ENCODE peak calls at places on chromosomes 2 and 18, in seven cellular contexts. P, D, J, T, F, X and E are unnamed samples.

GRCh38 chr2:127094509-127095366 is 12.2 kb downstream of the BIN1 start:
- DNase-seq in P (peak; percentile 74), D (peak; percentile 51), J (peak; percentile 52), T (no peak), F (peak; percentile 68), X (no peak), E (no peak)

GRCh38 chr2:39772812-39773152 is 6.3 kb downstream of the THUMPD2 start:
- DNase-seq in P (no peak), D (no peak), J (no peak), T (no peak), F (no peak), X (no peak), E (no peak)

GRCh38 chr18:31667185-31667584 is 17.2 kb downstream of the B4GALT6 start:
- DNase-seq in P (no peak), D (peak; percentile 75), J (no peak), T (no peak), F (no peak), X (no peak), E (no peak)

GRCh38 chr18:49778826-49779465 is 34.4 kb downstream of the ACAA2 start:
- DNase-seq in P (no peak), D (peak; percentile 13), J (no peak), T (no peak), F (no peak), X (no peak), E (no peak)

GRCh38 chr2:42048318-42049251 is 764 bp downstream of the PKDCC start:
- DNase-seq in P (peak; percentile 69), D (peak; percentile 29), J (peak; percentile 54), T (no peak), F (peak; percentile 52), X (no peak), E (no peak)

GRCh38 chr2:7084601-7085000 is 167.4 kb downstream of the RNF144A start:
- DNase-seq in P (no peak), D (peak; percentile 35), J (no peak), T (no peak), F (no peak), X (no peak), E (no peak)

GRCh38 chr2:44456946-44457345 is 95.2 kb downstream of the CAMKMT start:
- DNase-seq in P (no peak), D (no peak), J (no peak), T (no peak), F (no peak), X (no peak), E (no peak)

GRCh38 chr18:48550101-48550729 is 11.4 kb downstream of the CTIF start:
- DNase-seq in P (no peak), D (no peak), J (no peak), T (no peak), F (no peak), X (no peak), E (no peak)

GRCh38 chr18:7157760-7158159 is 40.2 kb upstream of the LAMA1 start:
- DNase-seq in P (no peak), D (no peak), J (no peak), T (no peak), F (no peak), X (no peak), E (no peak)

DNA sequence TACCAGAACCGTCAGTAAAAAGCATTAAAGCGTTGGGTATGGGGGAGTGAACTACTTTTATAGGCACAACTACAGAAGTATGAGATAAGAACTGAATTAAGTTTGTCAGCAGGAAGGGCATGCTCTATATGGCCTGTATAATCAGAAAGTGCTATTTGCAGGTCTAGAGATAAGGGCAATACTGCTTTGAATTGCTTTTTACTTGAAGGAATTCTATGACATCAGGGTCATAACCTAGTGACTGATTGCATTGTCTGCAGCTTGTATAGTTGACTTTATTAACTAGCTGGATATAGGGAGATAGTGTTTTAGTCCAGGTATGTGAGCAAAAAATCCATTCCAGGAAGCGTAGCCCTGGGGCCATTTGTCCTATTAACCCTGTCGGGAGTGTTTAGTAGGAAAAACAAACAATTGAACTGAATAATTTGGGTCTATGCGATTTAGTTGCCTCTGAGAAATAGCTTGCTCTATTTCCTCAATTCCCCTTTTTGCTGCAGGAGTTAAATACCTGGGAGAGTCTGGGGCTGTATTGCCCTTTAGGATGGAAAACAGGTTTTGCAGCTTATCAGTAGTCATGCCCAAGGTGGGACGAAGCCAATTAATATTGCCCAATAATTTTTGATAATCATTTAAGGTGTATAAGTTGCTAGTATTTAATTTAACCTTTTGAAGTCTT is 30.0 kb downstream of the HTR2B start:
- DNase-seq in P (no peak), D (no peak), J (no peak), T (no peak), F (peak; percentile 52), X (no peak), E (no peak)
- H3K9me3 ChIP-seq in P (no peaks in the 10 kb centered on the region), D (no peaks in the 10 kb centered on the region), J (peaks cover 17% of the 10 kb centered on the region), T (no peaks in the 10 kb centered on the region), F (no peaks in the 10 kb centered on the region), X (no peaks in the 10 kb centered on the region), E (peaks cover 11% of the 10 kb centered on the region)

GRCh38 chr2:208248601-208249000 is 6.3 kb downstream of the IDH1 start:
- DNase-seq in P (no peak), D (no peak), J (no peak), T (no peak), F (no peak), X (no peak), E (no peak)

GRCh38 chr2:208249241-208249640 is 5.6 kb downstream of the IDH1 start:
- DNase-seq in P (no peak), D (peak; percentile 71), J (no peak), T (no peak), F (no peak), X (no peak), E (no peak)

GRCh38 chr2:208250401-208250800 is 4.5 kb downstream of the IDH1 start:
- DNase-seq in P (no peak), D (peak; percentile 27), J (no peak), T (no peak), F (no peak), X (no peak), E (no peak)

GRCh38 chr2:208252766-208253492 is 1.9 kb downstream of the IDH1 start:
- DNase-seq in P (no peak), D (peak; percentile 1), J (no peak), T (no peak), F (no peak), X (no peak), E (no peak)

GRCh38 chr2:208251098-208251497 is 3.8 kb downstream of the IDH1 start:
- DNase-seq in P (no peak), D (no peak), J (no peak), T (no peak), F (no peak), X (no peak), E (no peak)
- H3K4me3 ChIP-seq in P (no peak overlapping the region), D (no peak overlapping the region), J (no peak overlapping the region), T (no peak overlapping the region), F (no peak overlapping the region), X (no peak overlapping the region), E (no peak overlapping the region)

DNA sequence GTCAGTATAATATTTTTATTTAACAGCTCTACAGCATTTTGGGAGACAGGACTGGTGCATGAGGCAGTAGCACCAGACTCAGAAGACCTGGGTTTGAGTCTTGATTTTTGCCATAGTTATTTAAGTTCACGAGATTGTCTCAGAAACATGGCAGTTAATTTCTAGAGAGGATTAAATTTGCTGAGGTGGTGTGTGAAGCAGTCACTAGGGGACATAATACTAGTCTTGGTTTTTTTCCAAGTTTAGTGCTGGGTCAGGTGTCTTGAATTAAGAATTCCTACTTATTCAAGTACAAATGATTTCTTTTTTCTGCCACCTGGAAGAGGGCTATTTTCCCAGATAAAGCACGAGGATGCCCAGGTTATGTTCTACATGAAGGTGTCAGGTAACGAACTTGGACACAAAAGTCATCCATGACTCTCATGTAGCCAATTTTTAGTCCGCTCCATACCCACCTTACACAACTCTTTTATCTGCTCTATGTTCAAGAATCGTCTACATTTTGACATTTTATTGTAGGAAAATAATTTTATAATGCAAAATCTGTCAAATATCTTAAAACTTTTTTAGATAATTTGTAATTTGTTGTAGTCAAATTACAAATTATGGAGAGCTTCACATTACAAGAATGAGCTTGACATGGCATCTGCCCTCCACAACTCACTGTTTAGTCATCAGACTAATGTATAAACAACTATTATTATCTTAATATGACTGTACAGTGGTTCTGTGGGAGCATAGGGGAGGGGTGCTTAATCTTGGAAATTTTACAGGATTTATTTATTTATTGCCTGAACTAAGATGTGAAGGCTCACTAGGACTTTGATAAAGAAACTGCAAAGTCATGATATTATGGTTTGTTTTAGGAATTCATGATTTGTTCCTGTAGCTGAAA is 1.6 kb downstream of the MARCHF7 start:
- DNase-seq in P (no peak), D (peak; percentile 77), J (no peak), T (no peak), F (no peak), X (no peak), E (no peak)
- TF ChIP-seq CTCF in P (no peak), D (no peak), J (no peak), T (no peak), F (no peak), X (no peak), E (no peak)

GRCh38 chr18:35835838-35836237 is 136.6 kb upstream of the RMP24 start:
- DNase-seq in P (no peak), D (no peak), J (no peak), T (no peak), F (no peak), X (no peak), E (no peak)
- H3K9me3 ChIP-seq in P (no peaks in the 10 kb centered on the region), D (no peaks in the 10 kb centered on the region), J (peaks cover 20% of the 10 kb centered on the region), T (no peaks in the 10 kb centered on the region), F (no peaks in the 10 kb centered on the region), X (no peaks in the 10 kb centered on the region), E (peaks cover 6% of the 10 kb centered on the region)

GRCh38 chr2:109215866-109216265 is 86.9 kb downstream of the SH3RF3 start:
- DNase-seq in P (no peak), D (no peak), J (no peak), T (no peak), F (no peak), X (no peak), E (no peak)

GRCh38 chr2:109214651-109215371 is 85.8 kb downstream of the SH3RF3 start:
- DNase-seq in P (no peak), D (no peak), J (no peak), T (no peak), F (no peak), X (no peak), E (no peak)

GRCh38 chr2:109218087-109218791 is 89.2 kb downstream of the SH3RF3 start:
- DNase-seq in P (no peak), D (peak; percentile 79), J (no peak), T (no peak), F (no peak), X (no peak), E (peak; percentile 23)

GRCh38 chr2:109217362-109218086 is 88.5 kb downstream of the SH3RF3 start:
- DNase-seq in P (no peak), D (peak; percentile 92), J (no peak), T (no peak), F (no peak), X (no peak), E (peak; percentile 97)

GRCh38 chr2:109216332-109216731 is 87.3 kb downstream of the SH3RF3 start:
- DNase-seq in P (no peak), D (no peak), J (no peak), T (no peak), F (no peak), X (no peak), E (no peak)
- H3K4me3 ChIP-seq in P (no peak overlapping the region), D (no peak overlapping the region), J (no peak overlapping the region), T (no peak overlapping the region), F (no peak overlapping the region), X (no peak overlapping the region), E (no peak overlapping the region)